ENCODE peak calls at places on chromosomes 7 and 10, in five cellular contexts. U is effector CD4-positive, alpha-beta T cell; Y is AG08395; P is NCI-H1694 treated with DMSO at 0.1 percent for 48 hours; L is AG10803. F is an unnamed sample.

GRCh38 chr10:3978762-3979161 is 193.8 kb upstream of the KLF6 start:
- DNase-seq in Y (no peak), P (no peak), U (no peak), L (no peak), F (no peak)

GRCh38 chr7:134070673-134071072 is 56.5 kb upstream of the LRGUK start:
- DNase-seq in Y (no peak), P (no peak), U (no peak), L (no peak), F (no peak)

GRCh38 chr10:96618648-96619047 is 31.8 kb upstream of the TM9SF3 start:
- DNase-seq in L (peak; percentile 51), U (no peak), P (no peak), Y (peak; percentile 44), F (no peak)

GRCh38 chr7:106568680-106569499 is 92.1 kb downstream of the CCDC71L start:
- DNase-seq in Y (peak; percentile 66), L (peak; percentile 95), U (no peak), P (peak; percentile 19), F (peak; percentile 45)

GRCh38 chr10:1732501-1733123 is 4.7 kb downstream of the ADARB2 start:
- DNase-seq in P (peak; percentile 61), U (no peak), Y (no peak), L (no peak), F (no peak)

GRCh38 chr7:53602817-53603418 is 567.5 kb downstream of the POM121L12 start:
- DNase-seq in L (no peak), Y (no peak), P (no peak), U (no peak), F (no peak)

GRCh38 chr7:93646538-93646937 is 72.0 kb upstream of the CALCR start:
- DNase-seq in U (no peak), L (no peak), Y (no peak), P (no peak), F (no peak)

GRCh38 chr10:34286136-34286739 is 528.9 kb downstream of the PARD3 start:
- DNase-seq in L (peak; percentile 48), P (no peak), U (no peak), Y (peak; percentile 24), F (no peak)

GRCh38 chr7:6481445-6481844 is 33.7 kb upstream of the DAGLB start:
- DNase-seq in L (no peak), Y (no peak), U (no peak), P (no peak), F (no peak)

GRCh38 chr10:93319855-93320254 is 162.3 kb downstream of the MYOF start:
- DNase-seq in P (peak; percentile 75), U (no peak), Y (peak; percentile 65), L (peak; percentile 91), F (no peak)